ENCODE peak calls at places on chromosomes 13 and 19, in four cellular contexts. E is K562, N is HCT116, T is HepG2. Y is an unnamed sample.

GRCh38 chr13:70747305-70747704 is 639.1 kb upstream of the KLHL1 start:
- DNase-seq in E (no peak), N (no peak), T (no peak), Y (no peak)

GRCh38 chr13:43830481-43830873 is 43.7 kb upstream of the ENOX1 start:
- DNase-seq in E (no peak), N (no peak), T (no peak), Y (no peak)

GRCh38 chr13:78680611-78681010 is 21.7 kb upstream of the OBI1 start:
- DNase-seq in E (no peak), N (no peak), T (no peak), Y (no peak)

GRCh38 chr19:4910594-4911273 is 1.4 kb downstream of the UHRF1 start:
- DNase-seq in E (no peak), N (no peak), T (no peak), Y (no peak)

GRCh38 chr19:30710721-30711120 is 338.5 kb downstream of the ZNF536 start:
- DNase-seq in E (no peak), N (no peak), T (no peak), Y (no peak)

GRCh38 chr13:40433577-40433976 is 232.9 kb downstream of the FOXO1 start:
- DNase-seq in E (no peak), N (no peak), T (no peak), Y (no peak)

GRCh38 chr13:96958286-96958891 is 35.9 kb downstream of the OXGR1 start:
- DNase-seq in E (peak), N (no peak), T (peak), Y (no peak)

GRCh38 chr19:34276614-34277013 is 22.3 kb downstream of the GARRE1 start:
- DNase-seq in E (no peak), N (no peak), T (no peak), Y (no peak)

GRCh38 chr19:16566161-16566560 is 6.1 kb downstream of the SLC35E1 start:
- DNase-seq in E (no peak), N (no peak), T (no peak), Y (no peak)

GRCh38 chr13:32150794-32151193 is 119.2 kb downstream of the FRY start:
- DNase-seq in E (no peak), N (no peak), T (no peak), Y (no peak)

GRCh38 chr19:41351339-41352245 is 2.1 kb downstream of the TGFB1 start:
- DNase-seq in E (peak), N (no peak), T (no peak), Y (no peak)

GRCh38 chr13:32824061-32824460 is 192.2 kb upstream of the KL start:
- DNase-seq in E (no peak), N (no peak), T (no peak), Y (no peak)

GRCh38 chr19:1856698-1857603 is 6.4 kb downstream of the KLF16 start:
- DNase-seq in E (peak), N (no peak), T (peak), Y (no peak)
- TF ChIP-seq POLR2AphosphoS5 in E (no peak), N (no peak), T (no peak), Y (no peak)

GRCh38 chr13:105982219-105982618 is 553.2 kb downstream of the EFNB2 start:
- DNase-seq in E (no peak), N (no peak), T (no peak), Y (no peak)

GRCh38 chr13:105974380-105974779 is 561.1 kb downstream of the EFNB2 start:
- DNase-seq in E (no peak), N (no peak), T (no peak), Y (no peak)

GRCh38 chr13:105979586-105979985 is 555.9 kb downstream of the EFNB2 start:
- DNase-seq in E (no peak), N (no peak), T (no peak), Y (no peak)

GRCh38 chr13:105984236-105984635 is 551.2 kb downstream of the EFNB2 start:
- DNase-seq in E (no peak), N (no peak), T (no peak), Y (no peak)

GRCh38 chr13:105979131-105979530 is 556.3 kb downstream of the EFNB2 start:
- DNase-seq in E (no peak), N (no peak), T (no peak), Y (no peak)
- TF ChIP-seq TCF7L2 in E (no peak), N (no peak), T (no peak), Y (no peak)

GRCh38 chr13:36131931-36132297 is 732 bp upstream of the DCLK1 start:
- DNase-seq in E (no peak), N (no peak), T (no peak), Y (no peak)
- TF ChIP-seq POLR2AphosphoS5 in E (no peak), N (no peak), T (no peak), Y (no peak)

DNA sequence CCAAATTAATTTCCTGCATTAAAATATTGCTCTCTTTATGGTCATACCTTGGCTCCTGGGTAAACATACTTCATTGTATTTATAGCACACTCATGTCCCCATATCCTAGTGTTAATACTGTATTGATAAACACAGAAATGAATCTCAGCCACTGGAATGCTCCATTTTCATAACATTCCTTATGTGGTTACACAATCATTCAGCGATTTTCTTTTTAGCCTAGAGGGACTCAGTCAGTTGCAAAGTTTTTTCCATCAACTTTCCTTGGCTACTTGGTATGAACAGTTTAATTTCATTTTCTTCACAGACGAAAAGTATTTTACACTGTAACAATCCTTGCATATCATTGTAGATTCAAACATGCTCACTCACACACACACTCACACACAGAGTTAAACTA is 471.5 kb downstream of the FGF14 start:
- DNase-seq in E (no peak), N (no peak), T (no peak), Y (no peak)
- TF ChIP-seq TCF7L2 in E (no peak), N (no peak), T (no peak), Y (no peak)

DNA sequence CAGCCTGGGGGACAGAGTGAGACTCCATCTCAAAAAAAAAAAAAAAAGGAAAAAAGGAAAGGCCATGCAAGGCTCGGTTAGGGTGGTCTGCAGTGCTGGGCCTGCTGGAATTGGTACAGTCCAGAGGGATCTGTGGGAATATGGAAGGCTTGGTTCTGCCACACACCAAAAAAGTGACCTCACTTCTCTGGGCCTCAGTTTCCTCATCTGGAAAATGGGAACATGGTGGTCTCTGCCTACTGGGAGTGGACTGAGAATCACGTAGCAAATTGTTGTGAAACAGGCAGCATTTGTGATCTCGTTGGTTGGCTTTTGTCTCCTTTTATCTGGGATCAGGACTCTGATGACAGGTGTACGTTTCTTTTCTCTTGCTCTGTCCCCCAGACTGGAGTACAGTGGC is 7.5 kb downstream of the DNM2 start:
- DNase-seq in E (no peak), N (no peak), T (no peak), Y (no peak)
- TF ChIP-seq POLR2AphosphoS5 in E (no peak), N (no peak), T (no peak), Y (no peak)

GRCh38 chr13:45048890-45049407 is 59.6 kb downstream of the GPALPP1 start:
- DNase-seq in E (no peak), N (no peak), T (no peak), Y (no peak)

GRCh38 chr13:45051315-45051714 is 62.0 kb downstream of the GPALPP1 start:
- DNase-seq in E (no peak), N (no peak), T (no peak), Y (no peak)

GRCh38 chr13:45049478-45049877 is 60.1 kb downstream of the GPALPP1 start:
- DNase-seq in E (no peak), N (no peak), T (no peak), Y (no peak)

GRCh38 chr13:45046445-45046844 is 57.1 kb downstream of the GPALPP1 start:
- DNase-seq in E (no peak), N (no peak), T (no peak), Y (no peak)

GRCh38 chr13:45047394-45048328 is 58.3 kb downstream of the GPALPP1 start:
- DNase-seq in E (peak), N (peak), T (peak), Y (peak)
- TF ChIP-seq TCF7L2 in E (no peak), N (no peak), T (no peak), Y (no peak)